ENCODE peak calls at places on chromosomes 12 and 14, in four cellular contexts. N is transverse colon, P is kidney epithelial cell, M is left ventricle myocardium inferior. D is an unnamed sample.

GRCh38 chr14:97824218-97824617 is 1027.0 kb downstream of the VRK1 start:
- DNase-seq in N (no peak), P (no peak), M (no peak), D (no peak)

GRCh38 chr12:123900898-123901376 is 71.7 kb downstream of the CCDC92 start:
- DNase-seq in N (no peak), M (no peak), P (peak), D (no peak)

GRCh38 chr12:47742253-47742825 is 16.3 kb downstream of the RAPGEF3 start:
- DNase-seq in P (no peak), N (peak), M (peak), D (peak)

GRCh38 chr12:11839093-11839641 is 189.7 kb downstream of the ETV6 start:
- DNase-seq in P (no peak), M (no peak), N (peak), D (peak)

GRCh38 chr14:76701981-76702380 is 59.3 kb upstream of the VASH1 start:
- DNase-seq in P (no peak), N (no peak), M (peak), D (peak)

GRCh38 chr14:54226103-54226502 is 170.7 kb upstream of the CDKN3 start:
- DNase-seq in P (no peak), N (no peak), M (no peak), D (no peak)

GRCh38 chr12:97177482-97177881 is 270.4 kb downstream of the NEDD1 start:
- DNase-seq in N (no peak), M (no peak), P (no peak), D (no peak)

GRCh38 chr14:21191809-21192446 is 36.1 kb upstream of the OR5AU1 start:
- DNase-seq in M (peak), N (peak), P (peak), D (peak)

GRCh38 chr14:76917158-76917596 is 91.0 kb downstream of the LRRC74A start:
- DNase-seq in M (peak), P (no peak), N (peak), D (no peak)

GRCh38 chr14:68703093-68703492 is 89.8 kb downstream of the ZFP36L1 start:
- DNase-seq in N (no peak), P (peak), M (no peak), D (no peak)

GRCh38 chr12:112367986-112368385 is 14.2 kb downstream of the HECTD4 start:
- DNase-seq in M (no peak), P (no peak), N (no peak), D (no peak)

GRCh38 chr14:63760014-63760413 is 32.1 kb upstream of the SGPP1 start:
- DNase-seq in M (no peak), N (no peak), P (no peak), D (no peak)

GRCh38 chr12:104975621-104976343 is 10.3 kb upstream of the NOPCHAP1 start:
- DNase-seq in P (no peak), M (no peak), N (no peak), D (no peak)

GRCh38 chr12:51922762-51923505 is 15.6 kb downstream of the ACVRL1 start:
- DNase-seq in M (no peak), P (peak), N (peak), D (no peak)

GRCh38 chr12:109385339-109386078 is 37.8 kb downstream of the MYO1H start:
- DNase-seq in P (no peak), M (no peak), N (no peak), D (no peak)

GRCh38 chr12:33547084-33547483 is 107.5 kb upstream of the SYT10 start:
- DNase-seq in P (no peak), N (no peak), M (no peak), D (no peak)

GRCh38 chr12:120842595-120842994 is 61.6 kb downstream of the SPPL3 start:
- DNase-seq in N (no peak), M (no peak), P (no peak), D (no peak)

GRCh38 chr14:101865288-101865687 is 99.1 kb upstream of the DYNC1H1 start:
- DNase-seq in P (peak), M (no peak), N (no peak), D (no peak)

GRCh38 chr12:22048351-22049041 is 2.5 kb downstream of the CMAS start:
- DNase-seq in M (no peak), N (no peak), P (no peak), D (no peak)

GRCh38 chr12:109880049-109880931 is at the start of gene GLTP:
- DNase-seq in M (peak), P (no peak), N (peak), D (peak)

GRCh38 chr14:55588259-55588699 is 8.3 kb downstream of the KTN1 start:
- DNase-seq in P (no peak), M (no peak), N (no peak), D (no peak)

GRCh38 chr14:90443161-90444076 is 46.6 kb downstream of the CALM1 start:
- DNase-seq in P (no peak), M (no peak), N (no peak), D (no peak)

GRCh38 chr14:59116984-59117415 is 71.5 kb upstream of the DAAM1 start:
- DNase-seq in N (no peak), M (no peak), P (peak), D (no peak)

GRCh38 chr14:37588956-37589737 is 5.9 kb downstream of the FOXA1 start:
- DNase-seq in M (no peak), N (peak), P (no peak), D (no peak)

GRCh38 chr14:104519721-104520120 is 59.8 kb upstream of the C14orf180 start:
- DNase-seq in N (no peak), M (no peak), P (no peak), D (no peak)

GRCh38 chr12:54138219-54138618 is 50.6 kb downstream of the SMUG1 start:
- DNase-seq in M (no peak), P (no peak), N (no peak), D (no peak)

GRCh38 chr14:104991896-104992230 is 6.3 kb downstream of the CLBA1 start:
- DNase-seq in M (no peak), P (no peak), N (no peak), D (no peak)

GRCh38 chr12:42633594-42633993 is 44.0 kb upstream of the PRICKLE1 start:
- DNase-seq in M (no peak), P (no peak), N (no peak), D (no peak)

GRCh38 chr12:12952036-12952435 is at the start of gene GPRC5D:
- DNase-seq in N (no peak), P (no peak), M (no peak), D (no peak)

GRCh38 chr14:88983755-88984154 is 159.3 kb downstream of the TTC8 start:
- DNase-seq in P (peak), M (no peak), N (no peak), D (no peak)

GRCh38 chr12:54504550-54504949 is 7.0 kb downstream of the NCKAP1L start:
- DNase-seq in P (no peak), N (no peak), M (no peak), D (no peak)

GRCh38 chr12:61521258-61521657 is 738.9 kb upstream of the USP15 start:
- DNase-seq in N (no peak), M (no peak), P (no peak), D (no peak)

GRCh38 chr12:109999649-109999971 is 380 bp downstream of the ANKRD13A start:
- DNase-seq in N (no peak), P (no peak), M (peak), D (no peak)

GRCh38 chr14:99263564-99264330 is 8.2 kb downstream of the BCL11B start:
- DNase-seq in N (no peak), M (no peak), P (no peak), D (no peak)

GRCh38 chr14:94113908-94114588 is 3.5 kb downstream of the IFI27 start:
- DNase-seq in P (no peak), M (no peak), N (no peak), D (no peak)

DNA sequence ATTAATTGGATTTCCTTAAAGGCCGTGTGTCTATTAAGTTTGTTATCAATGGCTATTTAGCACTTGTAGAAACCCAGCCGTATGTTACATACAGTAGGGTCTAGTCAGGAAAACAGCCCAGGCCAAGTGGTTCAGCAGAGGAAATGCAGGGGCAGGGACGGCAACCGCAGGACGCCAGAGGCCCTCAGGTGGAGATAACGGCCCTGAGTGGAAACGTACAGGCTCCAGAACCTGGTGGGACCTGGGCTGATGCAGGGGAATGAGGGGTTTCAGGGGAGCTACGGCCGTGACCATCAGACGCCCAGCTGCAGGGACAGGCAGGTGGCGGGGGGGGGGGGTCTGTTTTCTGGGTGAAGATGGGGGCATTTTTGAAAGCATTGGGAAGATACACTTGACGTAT is 3.7 kb upstream of the ANKLE2 start:
- DNase-seq in N (no peak), P (no peak), M (no peak), D (peak)
- TF ChIP-seq CTCF in N (no peak), P (no peak), M (no peak), D (no peak)

DNA sequence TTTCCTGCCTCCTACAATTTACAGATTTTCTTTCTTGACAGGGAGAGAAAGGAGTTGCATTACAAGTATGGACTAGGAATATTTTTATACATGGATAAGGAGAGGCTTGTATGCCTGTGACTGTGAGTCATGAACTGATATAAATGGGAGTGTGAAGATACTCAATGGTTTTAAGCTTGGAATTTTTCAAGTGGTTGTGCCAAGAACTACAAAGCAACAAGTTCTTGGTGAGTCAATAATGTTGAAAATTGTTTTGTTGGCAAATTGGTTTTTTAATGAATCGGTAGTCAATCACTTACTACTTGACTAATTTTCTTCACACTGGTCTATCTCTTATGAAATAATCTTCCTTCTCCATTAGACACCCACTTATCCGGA is 58.9 kb upstream of the HMGA2 start:
- DNase-seq in N (no peak), P (no peak), M (no peak), D (no peak)
- TF ChIP-seq CTCF in N (no peak), P (no peak), M (no peak), D (no peak)

GRCh38 chr12:98224584-98225221 is 290.7 kb upstream of the TMPO start:
- DNase-seq in M (no peak), N (no peak), P (no peak), D (no peak)

GRCh38 chr12:98228619-98229538 is 286.5 kb upstream of the TMPO start:
- DNase-seq in N (no peak), P (no peak), M (no peak), D (no peak)

GRCh38 chr12:98229539-98229921 is 285.9 kb upstream of the TMPO start:
- DNase-seq in P (no peak), N (no peak), M (no peak), D (no peak)

GRCh38 chr12:98232753-98233385 is 282.5 kb upstream of the TMPO start:
- DNase-seq in M (no peak), P (no peak), N (no peak), D (no peak)

DNA sequence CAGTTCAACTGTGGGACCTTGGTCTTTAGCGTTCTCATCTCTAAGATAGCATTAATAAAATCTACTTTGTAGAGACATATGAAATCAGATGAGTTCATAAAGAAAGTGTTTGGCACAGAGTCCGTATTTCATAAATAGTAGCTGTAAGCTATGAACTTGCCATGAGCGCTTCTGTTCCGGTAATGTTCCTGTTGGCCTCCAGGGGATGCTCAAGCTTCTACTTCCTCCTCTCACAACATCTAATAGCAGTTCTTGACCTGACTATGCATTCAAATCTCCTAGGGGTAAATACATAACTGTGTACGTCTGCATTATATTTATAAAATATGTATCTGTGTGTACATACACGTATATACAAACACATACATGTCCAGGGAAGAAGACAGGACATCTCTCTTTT is 288.2 kb upstream of the TMPO start:
- DNase-seq in M (no peak), N (no peak), P (no peak), D (no peak)
- TF ChIP-seq CTCF in M (no peak), N (peak), P (peak), D (peak)

GRCh38 chr12:90043264-90043663 is 334.6 kb upstream of the ATP2B1 start:
- DNase-seq in N (no peak), P (no peak), M (no peak), D (no peak)
- TF ChIP-seq CTCF in N (no peak), P (no peak), M (no peak), D (no peak)

DNA sequence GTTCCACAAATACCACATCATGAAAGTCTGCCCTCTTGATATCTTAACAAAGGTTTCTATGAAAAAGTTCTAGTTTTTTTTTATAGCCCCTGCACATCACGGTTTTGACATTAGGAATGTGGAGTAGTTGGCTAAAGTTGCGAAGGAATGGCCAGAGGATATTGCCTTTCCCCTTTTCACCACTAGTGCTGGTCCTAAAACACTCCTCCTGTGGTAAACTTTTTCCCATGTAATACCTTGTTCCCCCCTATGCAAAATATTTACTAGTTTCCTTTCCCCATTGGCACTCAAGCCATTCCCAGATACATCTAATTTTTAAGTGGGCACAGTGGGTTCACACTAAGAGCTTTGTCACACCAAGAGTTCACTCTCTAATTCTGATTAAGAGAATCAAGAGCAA is 33.4 kb downstream of the R3HDM2 start:
- DNase-seq in M (no peak), N (no peak), P (no peak), D (no peak)
- TF ChIP-seq CTCF in M (no peak), N (no peak), P (no peak), D (no peak)